ENCODE peak calls at places on chromosomes 16 and 17, in six cellular contexts. One of them, this sample, is unnamed.
A peak's percentile ranks its signal among the peaks of the same experiment; 100 is the strongest.

GRCh38 chr16:85754403-85754802 is 3.5 kb upstream of the C16orf74 start:
- DNase-seq in ascending aorta: no peak
- DNase-seq in cardiac muscle cell: no peak
- DNase-seq in CD8-positive, alpha-beta T cell: no peak
- DNase-seq in MM.1S: no peak
- DNase-seq in pancreas: no peak
- DNase-seq in this sample: no peak

GRCh38 chr17:13920413-13920812 is 148.9 kb upstream of the COX10 start:
- DNase-seq in ascending aorta: no peak
- DNase-seq in cardiac muscle cell: no peak
- DNase-seq in CD8-positive, alpha-beta T cell: no peak
- DNase-seq in MM.1S: no peak
- DNase-seq in pancreas: no peak
- DNase-seq in this sample: no peak

GRCh38 chr16:79067600-79067999 is 532.9 kb downstream of the MAF start:
- DNase-seq in ascending aorta: no peak
- DNase-seq in cardiac muscle cell: no peak
- DNase-seq in CD8-positive, alpha-beta T cell: no peak
- DNase-seq in MM.1S: no peak
- DNase-seq in pancreas: no peak
- DNase-seq in this sample: no peak

GRCh38 chr17:31627960-31628359 is 231.1 kb downstream of the COPRS start:
- DNase-seq in ascending aorta: no peak
- DNase-seq in cardiac muscle cell: no peak
- DNase-seq in CD8-positive, alpha-beta T cell: no peak
- DNase-seq in MM.1S: no peak
- DNase-seq in pancreas: no peak
- DNase-seq in this sample: no peak

GRCh38 chr16:27366687-27367462 is 35.1 kb upstream of the IL21R start:
- DNase-seq in ascending aorta: no peak
- DNase-seq in cardiac muscle cell: no peak
- DNase-seq in CD8-positive, alpha-beta T cell: peak; percentile 27
- DNase-seq in MM.1S: no peak
- DNase-seq in pancreas: no peak
- DNase-seq in this sample: peak; percentile 88

GRCh38 chr17:18217412-18218015 is 7.9 kb upstream of the LLGL1 start:
- DNase-seq in ascending aorta: peak; percentile 84
- DNase-seq in cardiac muscle cell: peak; percentile 78
- DNase-seq in CD8-positive, alpha-beta T cell: peak; percentile 75
- DNase-seq in MM.1S: peak; percentile 61
- DNase-seq in pancreas: peak; percentile 60
- DNase-seq in this sample: peak; percentile 90

GRCh38 chr17:77164483-77165030 is 23.8 kb downstream of the SEC14L1 start:
- DNase-seq in ascending aorta: no peak
- DNase-seq in cardiac muscle cell: no peak
- DNase-seq in CD8-positive, alpha-beta T cell: no peak
- DNase-seq in MM.1S: no peak
- DNase-seq in pancreas: no peak
- DNase-seq in this sample: no peak

GRCh38 chr17:49995055-49995738 is at the start of gene DLX3:
- DNase-seq in ascending aorta: peak; percentile 87
- DNase-seq in cardiac muscle cell: peak; percentile 90
- DNase-seq in CD8-positive, alpha-beta T cell: no peak
- DNase-seq in MM.1S: no peak
- DNase-seq in pancreas: peak; percentile 62
- DNase-seq in this sample: no peak

GRCh38 chr16:57979006-57979585 is 8.2 kb upstream of the CNGB1 start:
- DNase-seq in ascending aorta: no peak
- DNase-seq in cardiac muscle cell: no peak
- DNase-seq in CD8-positive, alpha-beta T cell: no peak
- DNase-seq in MM.1S: no peak
- DNase-seq in pancreas: no peak
- DNase-seq in this sample: peak; percentile 50

DNA sequence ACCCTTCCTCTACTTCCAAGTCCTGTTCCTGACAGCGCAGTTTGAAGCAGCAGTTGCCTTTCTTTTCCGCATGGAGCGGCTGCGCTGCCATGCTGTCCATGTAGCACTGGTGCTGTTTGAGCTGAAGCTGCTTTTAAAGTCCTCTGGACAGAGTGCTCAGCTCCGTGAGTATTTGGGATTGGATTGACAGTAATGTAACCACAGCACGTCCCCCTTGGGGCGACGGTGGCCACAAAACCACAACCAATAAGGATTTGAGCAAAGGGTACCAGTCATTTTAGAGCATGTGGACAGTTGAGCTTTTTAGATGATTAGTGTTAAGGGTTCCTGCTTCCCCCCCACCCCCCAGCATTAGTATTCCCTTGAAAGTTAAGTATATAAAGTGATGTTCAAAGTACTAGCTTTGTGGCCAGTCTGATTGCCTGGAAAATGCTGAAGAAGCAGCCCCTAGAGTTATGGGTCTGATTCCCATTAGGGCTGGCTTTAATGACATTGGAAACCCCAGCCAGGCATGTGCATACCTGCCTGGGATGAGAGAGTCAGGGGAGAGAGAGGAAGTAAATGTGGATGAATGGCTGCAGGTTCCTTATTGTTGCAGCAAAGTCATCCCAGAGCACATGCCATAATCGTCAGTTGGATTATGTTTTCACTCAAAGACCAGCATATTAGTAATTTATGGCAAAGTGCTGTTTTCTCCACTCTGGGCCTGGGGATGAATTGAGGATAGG is 31.6 kb upstream of the SLC12A3 start:
- DNase-seq in ascending aorta: no peak
- DNase-seq in cardiac muscle cell: no peak
- DNase-seq in CD8-positive, alpha-beta T cell: no peak
- DNase-seq in MM.1S: no peak
- DNase-seq in pancreas: no peak
- DNase-seq in this sample: no peak
- H3K27ac ChIP-seq in ascending aorta: no peak overlapping the region
- H3K27ac ChIP-seq in cardiac muscle cell: no peak overlapping the region
- H3K27ac ChIP-seq in CD8-positive, alpha-beta T cell: no peak overlapping the region
- H3K27ac ChIP-seq in MM.1S: no peak overlapping the region
- H3K27ac ChIP-seq in pancreas: no peak overlapping the region
- H3K27ac ChIP-seq in this sample: no peak overlapping the region

GRCh38 chr16:77739493-77739892 is 17.2 kb downstream of the NUDT7 start:
- DNase-seq in ascending aorta: no peak
- DNase-seq in cardiac muscle cell: no peak
- DNase-seq in CD8-positive, alpha-beta T cell: no peak
- DNase-seq in MM.1S: no peak
- DNase-seq in pancreas: no peak
- DNase-seq in this sample: no peak
- H3K9me3 ChIP-seq in ascending aorta: no peaks in the 10 kb centered on the region
- H3K9me3 ChIP-seq in cardiac muscle cell: no peaks in the 10 kb centered on the region
- H3K9me3 ChIP-seq in CD8-positive, alpha-beta T cell: no peaks in the 10 kb centered on the region
- H3K9me3 ChIP-seq in MM.1S: no peaks in the 10 kb centered on the region
- H3K9me3 ChIP-seq in pancreas: no peaks in the 10 kb centered on the region
- H3K9me3 ChIP-seq in this sample: no peaks in the 10 kb centered on the region

GRCh38 chr17:19264681-19265080 is 27.5 kb downstream of the EPN2 start:
- DNase-seq in ascending aorta: no peak
- DNase-seq in cardiac muscle cell: no peak
- DNase-seq in CD8-positive, alpha-beta T cell: no peak
- DNase-seq in MM.1S: no peak
- DNase-seq in pancreas: no peak
- DNase-seq in this sample: peak; percentile 56
- H3K27ac ChIP-seq in ascending aorta: peak overlapping the region; percentile 87
- H3K27ac ChIP-seq in cardiac muscle cell: peak overlapping the region; percentile 14
- H3K27ac ChIP-seq in CD8-positive, alpha-beta T cell: no peak overlapping the region
- H3K27ac ChIP-seq in MM.1S: no peak overlapping the region
- H3K27ac ChIP-seq in pancreas: no peak overlapping the region
- H3K27ac ChIP-seq in this sample: no peak overlapping the region

DNA sequence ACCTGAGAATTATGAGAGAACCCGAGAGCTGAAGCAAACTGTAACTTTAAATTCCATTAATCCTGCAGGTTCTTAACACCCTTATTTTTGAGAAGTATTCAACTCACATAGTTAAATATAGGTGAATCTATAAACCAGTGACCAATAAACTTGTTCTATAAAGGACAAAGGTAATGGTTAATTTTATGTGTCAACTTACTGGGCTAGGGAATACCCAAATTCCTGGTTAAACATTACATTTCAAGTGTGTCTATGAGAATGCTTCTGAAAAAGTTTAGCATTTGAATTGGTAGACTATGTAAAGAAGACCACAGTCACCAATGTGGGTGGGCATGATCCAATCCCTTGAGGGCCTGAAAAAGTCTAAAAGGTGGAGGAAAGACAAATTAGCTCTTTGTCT is 99.1 kb downstream of the KCNJ2 start:
- DNase-seq in ascending aorta: no peak
- DNase-seq in cardiac muscle cell: no peak
- DNase-seq in CD8-positive, alpha-beta T cell: no peak
- DNase-seq in MM.1S: no peak
- DNase-seq in pancreas: no peak
- DNase-seq in this sample: no peak
- H3K9me3 ChIP-seq in ascending aorta: no peaks in the 10 kb centered on the region
- H3K9me3 ChIP-seq in cardiac muscle cell: no peaks in the 10 kb centered on the region
- H3K9me3 ChIP-seq in CD8-positive, alpha-beta T cell: no peaks in the 10 kb centered on the region
- H3K9me3 ChIP-seq in MM.1S: no peaks in the 10 kb centered on the region
- H3K9me3 ChIP-seq in pancreas: no peaks in the 10 kb centered on the region
- H3K9me3 ChIP-seq in this sample: no peaks in the 10 kb centered on the region

GRCh38 chr17:63082952-63083351 is 116.9 kb downstream of the TANC2 start:
- DNase-seq in ascending aorta: no peak
- DNase-seq in cardiac muscle cell: no peak
- DNase-seq in CD8-positive, alpha-beta T cell: no peak
- DNase-seq in MM.1S: no peak
- DNase-seq in pancreas: no peak
- DNase-seq in this sample: no peak
- H3K27ac ChIP-seq in ascending aorta: no peak overlapping the region
- H3K27ac ChIP-seq in cardiac muscle cell: no peak overlapping the region
- H3K27ac ChIP-seq in CD8-positive, alpha-beta T cell: no peak overlapping the region
- H3K27ac ChIP-seq in MM.1S: no peak overlapping the region
- H3K27ac ChIP-seq in pancreas: no peak overlapping the region
- H3K27ac ChIP-seq in this sample: no peak overlapping the region